ENCODE peak calls at places on chromosomes 13 and 19, in four cellular contexts. One of them, this sample, is unnamed.

GRCh38 chr19:30648321-30648720 is 276.1 kb downstream of the ZNF536 start:
- DNase-seq in fibroblast of the aortic adventitia: no peak
- DNase-seq in AG10803: peak
- DNase-seq in breast epithelium: no peak
- DNase-seq in this sample: no peak

GRCh38 chr13:74423434-74423833 is 289.2 kb upstream of the KLF12 start:
- DNase-seq in fibroblast of the aortic adventitia: no peak
- DNase-seq in AG10803: no peak
- DNase-seq in breast epithelium: no peak
- DNase-seq in this sample: no peak

GRCh38 chr19:35363711-35364425 is 5.6 kb downstream of the FFAR3 start:
- DNase-seq in fibroblast of the aortic adventitia: no peak
- DNase-seq in AG10803: no peak
- DNase-seq in breast epithelium: no peak
- DNase-seq in this sample: no peak

GRCh38 chr13:108705031-108705430 is 75.6 kb downstream of the MYO16 start:
- DNase-seq in fibroblast of the aortic adventitia: no peak
- DNase-seq in AG10803: no peak
- DNase-seq in breast epithelium: no peak
- DNase-seq in this sample: no peak

GRCh38 chr13:37797606-37798005 is 72.0 kb downstream of the TRPC4 start:
- DNase-seq in fibroblast of the aortic adventitia: peak
- DNase-seq in AG10803: peak
- DNase-seq in breast epithelium: no peak
- DNase-seq in this sample: no peak

GRCh38 chr19:11020423-11020822 is 59.6 kb downstream of the SMARCA4 start:
- DNase-seq in fibroblast of the aortic adventitia: no peak
- DNase-seq in AG10803: no peak
- DNase-seq in breast epithelium: no peak
- DNase-seq in this sample: no peak

GRCh38 chr19:13118424-13119193 is 545 bp downstream of the NACC1 start:
- DNase-seq in fibroblast of the aortic adventitia: no peak
- DNase-seq in AG10803: no peak
- DNase-seq in breast epithelium: no peak
- DNase-seq in this sample: peak

GRCh38 chr19:47520839-47521238 is 6.0 kb upstream of the NAPA start:
- DNase-seq in fibroblast of the aortic adventitia: no peak
- DNase-seq in AG10803: no peak
- DNase-seq in breast epithelium: no peak
- DNase-seq in this sample: no peak

GRCh38 chr19:46602392-46603194 is 1.5 kb downstream of the CALM3 start:
- DNase-seq in fibroblast of the aortic adventitia: peak
- DNase-seq in AG10803: no peak
- DNase-seq in breast epithelium: peak
- DNase-seq in this sample: no peak

GRCh38 chr19:52138614-52139290 is 986 bp downstream of the ZNF616 start:
- DNase-seq in fibroblast of the aortic adventitia: no peak
- DNase-seq in AG10803: no peak
- DNase-seq in breast epithelium: no peak
- DNase-seq in this sample: peak

GRCh38 chr19:50044922-50045321 is 19.1 kb downstream of the ZNF473 start:
- DNase-seq in fibroblast of the aortic adventitia: no peak
- DNase-seq in AG10803: no peak
- DNase-seq in breast epithelium: no peak
- DNase-seq in this sample: no peak

GRCh38 chr19:42421591-42422031 is 5.6 kb downstream of the LIPE start:
- DNase-seq in fibroblast of the aortic adventitia: peak
- DNase-seq in AG10803: no peak
- DNase-seq in breast epithelium: no peak
- DNase-seq in this sample: no peak

GRCh38 chr13:51181752-51182383 is 40.3 kb upstream of the FAM124A start:
- DNase-seq in fibroblast of the aortic adventitia: no peak
- DNase-seq in AG10803: no peak
- DNase-seq in breast epithelium: no peak
- DNase-seq in this sample: no peak

GRCh38 chr13:24644051-24644450 is 36.2 kb upstream of the ATP12A start:
- DNase-seq in fibroblast of the aortic adventitia: peak
- DNase-seq in AG10803: peak
- DNase-seq in breast epithelium: no peak
- DNase-seq in this sample: peak

GRCh38 chr19:35040826-35041547 is 534 bp upstream of the HPN start:
- DNase-seq in fibroblast of the aortic adventitia: peak
- DNase-seq in AG10803: no peak
- DNase-seq in breast epithelium: peak
- DNase-seq in this sample: peak

GRCh38 chr13:40352385-40352778 is 314.1 kb downstream of the FOXO1 start:
- DNase-seq in fibroblast of the aortic adventitia: peak
- DNase-seq in AG10803: no peak
- DNase-seq in breast epithelium: no peak
- DNase-seq in this sample: peak

GRCh38 chr19:21439372-21439771 is 42.4 kb downstream of the ZNF493 start:
- DNase-seq in fibroblast of the aortic adventitia: no peak
- DNase-seq in AG10803: no peak
- DNase-seq in breast epithelium: peak
- DNase-seq in this sample: peak

GRCh38 chr13:24540236-24541126 is 27.9 kb upstream of the PARP4 start:
- DNase-seq in fibroblast of the aortic adventitia: no peak
- DNase-seq in AG10803: no peak
- DNase-seq in breast epithelium: no peak
- DNase-seq in this sample: no peak

GRCh38 chr13:86581711-86582110 is 782.5 kb upstream of the SLITRK6 start:
- DNase-seq in fibroblast of the aortic adventitia: peak
- DNase-seq in AG10803: no peak
- DNase-seq in breast epithelium: no peak
- DNase-seq in this sample: no peak

GRCh38 chr19:611506-611869 is 21.8 kb downstream of the HCN2 start:
- DNase-seq in fibroblast of the aortic adventitia: peak
- DNase-seq in AG10803: peak
- DNase-seq in breast epithelium: no peak
- DNase-seq in this sample: peak

GRCh38 chr19:47107953-47108746 is 5.4 kb downstream of the ZC3H4 start:
- DNase-seq in fibroblast of the aortic adventitia: peak
- DNase-seq in AG10803: peak
- DNase-seq in breast epithelium: no peak
- DNase-seq in this sample: no peak

GRCh38 chr13:74895042-74895811 is 586.7 kb downstream of the TBC1D4 start:
- DNase-seq in fibroblast of the aortic adventitia: no peak
- DNase-seq in AG10803: no peak
- DNase-seq in breast epithelium: no peak
- DNase-seq in this sample: no peak

GRCh38 chr13:42548731-42549554 is 25.0 kb upstream of the TNFSF11 start:
- DNase-seq in fibroblast of the aortic adventitia: peak
- DNase-seq in AG10803: no peak
- DNase-seq in breast epithelium: no peak
- DNase-seq in this sample: peak

GRCh38 chr19:30320466-30320865 is 51.7 kb upstream of the ZNF536 start:
- DNase-seq in fibroblast of the aortic adventitia: no peak
- DNase-seq in AG10803: no peak
- DNase-seq in breast epithelium: no peak
- DNase-seq in this sample: no peak

GRCh38 chr19:18197306-18197705 is 4.3 kb downstream of the MPV17L2 start:
- DNase-seq in fibroblast of the aortic adventitia: no peak
- DNase-seq in AG10803: no peak
- DNase-seq in breast epithelium: no peak
- DNase-seq in this sample: no peak

GRCh38 chr19:30631035-30631375 is 258.8 kb downstream of the ZNF536 start:
- DNase-seq in fibroblast of the aortic adventitia: no peak
- DNase-seq in AG10803: no peak
- DNase-seq in breast epithelium: no peak
- DNase-seq in this sample: no peak

GRCh38 chr19:1252818-1253513 is 4.6 kb downstream of the MIDN start:
- DNase-seq in fibroblast of the aortic adventitia: peak
- DNase-seq in AG10803: peak
- DNase-seq in breast epithelium: peak
- DNase-seq in this sample: peak

GRCh38 chr19:661427-662196 is 1.4 kb downstream of the RNF126 start:
- DNase-seq in fibroblast of the aortic adventitia: peak
- DNase-seq in AG10803: no peak
- DNase-seq in breast epithelium: no peak
- DNase-seq in this sample: no peak

GRCh38 chr13:91351123-91351522 is 3.6 kb downstream of the MIR17HG start:
- DNase-seq in fibroblast of the aortic adventitia: no peak
- DNase-seq in AG10803: no peak
- DNase-seq in breast epithelium: no peak
- DNase-seq in this sample: no peak

GRCh38 chr13:113089693-113090414 is 15.7 kb upstream of the F7 start:
- DNase-seq in fibroblast of the aortic adventitia: no peak
- DNase-seq in AG10803: no peak
- DNase-seq in breast epithelium: no peak
- DNase-seq in this sample: no peak

GRCh38 chr19:11005521-11005920 is 44.7 kb downstream of the SMARCA4 start:
- DNase-seq in fibroblast of the aortic adventitia: no peak
- DNase-seq in AG10803: no peak
- DNase-seq in breast epithelium: no peak
- DNase-seq in this sample: no peak

GRCh38 chr19:2164020-2164988 is 571 bp downstream of the DOT1L start:
- DNase-seq in fibroblast of the aortic adventitia: peak
- DNase-seq in AG10803: no peak
- DNase-seq in breast epithelium: peak
- DNase-seq in this sample: peak

GRCh38 chr19:50384685-50385535 is 763 bp downstream of the POLD1 start:
- DNase-seq in fibroblast of the aortic adventitia: no peak
- DNase-seq in AG10803: peak
- DNase-seq in breast epithelium: no peak
- DNase-seq in this sample: peak

GRCh38 chr19:40803857-40804782 is 5.1 kb downstream of the EGLN2 start:
- DNase-seq in fibroblast of the aortic adventitia: no peak
- DNase-seq in AG10803: no peak
- DNase-seq in breast epithelium: no peak
- DNase-seq in this sample: no peak

GRCh38 chr19:10766681-10767201 is 48.9 kb downstream of the DNM2 start:
- DNase-seq in fibroblast of the aortic adventitia: peak
- DNase-seq in AG10803: peak
- DNase-seq in breast epithelium: no peak
- DNase-seq in this sample: no peak

GRCh38 chr13:21336609-21337008 is 122.5 kb downstream of the ZDHHC20 start:
- DNase-seq in fibroblast of the aortic adventitia: no peak
- DNase-seq in AG10803: no peak
- DNase-seq in breast epithelium: no peak
- DNase-seq in this sample: no peak

GRCh38 chr19:5302396-5302795 is 38.2 kb downstream of the PTPRS start:
- DNase-seq in fibroblast of the aortic adventitia: no peak
- DNase-seq in AG10803: no peak
- DNase-seq in breast epithelium: no peak
- DNase-seq in this sample: no peak

GRCh38 chr19:23415034-23415433 is 19.8 kb upstream of the ZNF91 start:
- DNase-seq in fibroblast of the aortic adventitia: no peak
- DNase-seq in AG10803: no peak
- DNase-seq in breast epithelium: no peak
- DNase-seq in this sample: no peak
- H3K4me3 ChIP-seq in fibroblast of the aortic adventitia: no peak
- H3K4me3 ChIP-seq in AG10803: no peak
- H3K4me3 ChIP-seq in breast epithelium: peak
- H3K4me3 ChIP-seq in this sample: peak

GRCh38 chr19:48624067-48624594 is 4.8 kb downstream of the SPHK2 start:
- DNase-seq in fibroblast of the aortic adventitia: peak
- DNase-seq in AG10803: peak
- DNase-seq in breast epithelium: peak
- DNase-seq in this sample: peak
- TF ChIP-seq CTCF in fibroblast of the aortic adventitia: no peak
- TF ChIP-seq CTCF in AG10803: no peak
- TF ChIP-seq CTCF in breast epithelium: no peak
- TF ChIP-seq CTCF in this sample: no peak

GRCh38 chr19:32195706-32196610 is 149.5 kb upstream of the ZNF507 start:
- DNase-seq in fibroblast of the aortic adventitia: no peak
- DNase-seq in AG10803: no peak
- DNase-seq in breast epithelium: no peak
- DNase-seq in this sample: no peak
- H3K4me3 ChIP-seq in fibroblast of the aortic adventitia: no peak
- H3K4me3 ChIP-seq in AG10803: no peak
- H3K4me3 ChIP-seq in breast epithelium: no peak
- H3K4me3 ChIP-seq in this sample: no peak

GRCh38 chr19:54207908-54208783 is 7.5 kb downstream of the RPS9 start:
- DNase-seq in fibroblast of the aortic adventitia: peak
- DNase-seq in AG10803: peak
- DNase-seq in breast epithelium: peak
- DNase-seq in this sample: peak

GRCh38 chr19:54211214-54211613 is 10.6 kb downstream of the RPS9 start:
- DNase-seq in fibroblast of the aortic adventitia: no peak
- DNase-seq in AG10803: no peak
- DNase-seq in breast epithelium: no peak
- DNase-seq in this sample: no peak

GRCh38 chr19:54209748-54210494 is 9.3 kb downstream of the RPS9 start:
- DNase-seq in fibroblast of the aortic adventitia: peak
- DNase-seq in AG10803: peak
- DNase-seq in breast epithelium: peak
- DNase-seq in this sample: peak

GRCh38 chr19:54208784-54209057 is 8.1 kb downstream of the RPS9 start:
- DNase-seq in fibroblast of the aortic adventitia: peak
- DNase-seq in AG10803: no peak
- DNase-seq in breast epithelium: no peak
- DNase-seq in this sample: no peak

DNA sequence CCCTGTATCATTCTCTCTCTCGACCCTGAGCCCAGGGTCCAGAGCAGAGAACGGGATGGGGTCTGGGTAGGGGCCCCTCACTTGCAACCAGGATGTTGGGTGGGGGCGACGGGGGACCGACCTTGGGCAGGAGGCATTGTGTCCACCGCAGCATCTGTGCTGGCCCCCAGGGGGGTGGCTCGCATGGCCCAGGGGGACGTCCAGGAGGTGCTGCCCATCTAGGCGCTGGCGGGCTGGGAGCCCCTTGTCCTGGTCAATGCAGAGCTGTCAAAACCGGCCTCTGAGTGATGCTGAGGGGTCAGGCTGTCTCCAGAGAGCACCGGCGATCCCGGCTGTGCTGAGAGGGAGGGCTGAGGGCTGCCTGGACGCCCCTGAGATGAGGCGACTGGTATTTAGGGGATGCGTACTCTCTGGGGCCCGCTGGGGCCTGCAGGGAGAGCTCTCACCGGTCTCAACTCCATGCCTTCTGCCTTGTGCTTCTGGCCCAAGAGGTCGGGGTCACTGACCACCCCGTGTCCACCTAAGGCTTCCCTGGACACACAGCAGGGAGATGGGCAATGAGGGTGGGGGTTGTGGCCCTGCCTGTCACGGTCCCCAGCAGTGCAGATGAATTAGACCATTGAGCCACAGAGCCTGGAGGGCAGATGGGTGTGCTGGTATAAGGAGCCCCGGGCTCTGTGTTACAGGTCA is 8.5 kb downstream of the RPS9 start:
- DNase-seq in fibroblast of the aortic adventitia: no peak
- DNase-seq in AG10803: no peak
- DNase-seq in breast epithelium: no peak
- DNase-seq in this sample: no peak
- TF ChIP-seq CTCF in fibroblast of the aortic adventitia: no peak
- TF ChIP-seq CTCF in AG10803: no peak
- TF ChIP-seq CTCF in breast epithelium: no peak
- TF ChIP-seq CTCF in this sample: no peak